ENCODE peak calls at places on chromosome 7, in five cellular contexts. One of them, this sample, is unnamed.

GRCh38 chr7:68573271-68574000 is 1024.8 kb upstream of the AUTS2 start:
- DNase-seq in IMR-90: no peak
- DNase-seq in mucosa of gallbladder: no peak
- DNase-seq in stimulated activated CD4-positive, alpha-beta T cell treated with anti-CD3 and anti-CD28 coated beads, Interleukin-1b, Interleukin-23, amount 100 ng/mL, for 24 hours: no peak
- DNase-seq in AG04450: no peak
- DNase-seq in this sample: no peak

GRCh38 chr7:118949031-118949430 is 724.5 kb downstream of the ANKRD7 start:
- DNase-seq in IMR-90: peak; percentile 1
- DNase-seq in AG04450: no peak
- DNase-seq in mucosa of gallbladder: no peak
- DNase-seq in stimulated activated CD4-positive, alpha-beta T cell treated with anti-CD3 and anti-CD28 coated beads, Interleukin-1b, Interleukin-23, amount 100 ng/mL, for 24 hours: no peak
- DNase-seq in this sample: no peak

GRCh38 chr7:93043393-93043985 is 74.3 kb downstream of the SAMD9 start:
- DNase-seq in AG04450: peak; percentile 79
- DNase-seq in stimulated activated CD4-positive, alpha-beta T cell treated with anti-CD3 and anti-CD28 coated beads, Interleukin-1b, Interleukin-23, amount 100 ng/mL, for 24 hours: no peak
- DNase-seq in IMR-90: peak; percentile 96
- DNase-seq in mucosa of gallbladder: no peak
- DNase-seq in this sample: no peak

GRCh38 chr7:17638727-17639126 is 301.6 kb downstream of the SNX13 start:
- DNase-seq in mucosa of gallbladder: no peak
- DNase-seq in IMR-90: peak; percentile 16
- DNase-seq in stimulated activated CD4-positive, alpha-beta T cell treated with anti-CD3 and anti-CD28 coated beads, Interleukin-1b, Interleukin-23, amount 100 ng/mL, for 24 hours: no peak
- DNase-seq in AG04450: no peak
- DNase-seq in this sample: no peak

GRCh38 chr7:140719711-140720110 is 23.2 kb downstream of the NDUFB2 start:
- DNase-seq in mucosa of gallbladder: no peak
- DNase-seq in AG04450: no peak
- DNase-seq in IMR-90: peak; percentile 56
- DNase-seq in stimulated activated CD4-positive, alpha-beta T cell treated with anti-CD3 and anti-CD28 coated beads, Interleukin-1b, Interleukin-23, amount 100 ng/mL, for 24 hours: no peak
- DNase-seq in this sample: no peak

GRCh38 chr7:149845257-149845980 is 7.2 kb downstream of the ZNF862 start:
- DNase-seq in stimulated activated CD4-positive, alpha-beta T cell treated with anti-CD3 and anti-CD28 coated beads, Interleukin-1b, Interleukin-23, amount 100 ng/mL, for 24 hours: no peak
- DNase-seq in mucosa of gallbladder: no peak
- DNase-seq in AG04450: no peak
- DNase-seq in IMR-90: no peak
- DNase-seq in this sample: peak; percentile 52

GRCh38 chr7:155996718-155997059 is 184.4 kb upstream of the SHH start:
- DNase-seq in AG04450: no peak
- DNase-seq in mucosa of gallbladder: no peak
- DNase-seq in IMR-90: no peak
- DNase-seq in stimulated activated CD4-positive, alpha-beta T cell treated with anti-CD3 and anti-CD28 coated beads, Interleukin-1b, Interleukin-23, amount 100 ng/mL, for 24 hours: no peak
- DNase-seq in this sample: no peak

GRCh38 chr7:94656925-94657731 is 1.2 kb upstream of the SGCE start:
- DNase-seq in stimulated activated CD4-positive, alpha-beta T cell treated with anti-CD3 and anti-CD28 coated beads, Interleukin-1b, Interleukin-23, amount 100 ng/mL, for 24 hours: no peak
- DNase-seq in mucosa of gallbladder: no peak
- DNase-seq in IMR-90: peak; percentile 40
- DNase-seq in AG04450: no peak
- DNase-seq in this sample: no peak

GRCh38 chr7:44460325-44460724 is 30.1 kb downstream of the NUDCD3 start:
- DNase-seq in stimulated activated CD4-positive, alpha-beta T cell treated with anti-CD3 and anti-CD28 coated beads, Interleukin-1b, Interleukin-23, amount 100 ng/mL, for 24 hours: no peak
- DNase-seq in AG04450: no peak
- DNase-seq in mucosa of gallbladder: no peak
- DNase-seq in IMR-90: no peak
- DNase-seq in this sample: no peak

GRCh38 chr7:6446977-6447588 is 671 bp downstream of the DAGLB start:
- DNase-seq in mucosa of gallbladder: peak; percentile 70
- DNase-seq in IMR-90: peak; percentile 87
- DNase-seq in AG04450: no peak
- DNase-seq in stimulated activated CD4-positive, alpha-beta T cell treated with anti-CD3 and anti-CD28 coated beads, Interleukin-1b, Interleukin-23, amount 100 ng/mL, for 24 hours: no peak
- DNase-seq in this sample: peak; percentile 92

GRCh38 chr7:20793258-20793657 is 6.6 kb upstream of the SP8 start:
- DNase-seq in mucosa of gallbladder: no peak
- DNase-seq in IMR-90: no peak
- DNase-seq in AG04450: no peak
- DNase-seq in stimulated activated CD4-positive, alpha-beta T cell treated with anti-CD3 and anti-CD28 coated beads, Interleukin-1b, Interleukin-23, amount 100 ng/mL, for 24 hours: no peak
- DNase-seq in this sample: no peak

GRCh38 chr7:130332259-130333053 is 12.2 kb upstream of the CPA5 start:
- DNase-seq in IMR-90: no peak
- DNase-seq in stimulated activated CD4-positive, alpha-beta T cell treated with anti-CD3 and anti-CD28 coated beads, Interleukin-1b, Interleukin-23, amount 100 ng/mL, for 24 hours: no peak
- DNase-seq in AG04450: no peak
- DNase-seq in mucosa of gallbladder: no peak
- DNase-seq in this sample: no peak

GRCh38 chr7:909358-910329 is 33.3 kb downstream of the GET4 start:
- DNase-seq in IMR-90: peak; percentile 15
- DNase-seq in AG04450: no peak
- DNase-seq in stimulated activated CD4-positive, alpha-beta T cell treated with anti-CD3 and anti-CD28 coated beads, Interleukin-1b, Interleukin-23, amount 100 ng/mL, for 24 hours: no peak
- DNase-seq in mucosa of gallbladder: peak; percentile 76
- DNase-seq in this sample: peak; percentile 94

GRCh38 chr7:31027161-31027965 is 24.7 kb upstream of the ADCYAP1R1 start:
- DNase-seq in AG04450: no peak
- DNase-seq in stimulated activated CD4-positive, alpha-beta T cell treated with anti-CD3 and anti-CD28 coated beads, Interleukin-1b, Interleukin-23, amount 100 ng/mL, for 24 hours: no peak
- DNase-seq in mucosa of gallbladder: peak; percentile 13
- DNase-seq in IMR-90: no peak
- DNase-seq in this sample: no peak

GRCh38 chr7:117873056-117873932 is at the start of gene CTTNBP2:
- DNase-seq in IMR-90: peak; percentile 59
- DNase-seq in mucosa of gallbladder: peak; percentile 44
- DNase-seq in AG04450: no peak
- DNase-seq in stimulated activated CD4-positive, alpha-beta T cell treated with anti-CD3 and anti-CD28 coated beads, Interleukin-1b, Interleukin-23, amount 100 ng/mL, for 24 hours: no peak
- DNase-seq in this sample: peak; percentile 88

GRCh38 chr7:22799633-22800032 is 23.0 kb downstream of the TOMM7 start:
- DNase-seq in mucosa of gallbladder: no peak
- DNase-seq in IMR-90: peak; percentile 30
- DNase-seq in stimulated activated CD4-positive, alpha-beta T cell treated with anti-CD3 and anti-CD28 coated beads, Interleukin-1b, Interleukin-23, amount 100 ng/mL, for 24 hours: no peak
- DNase-seq in AG04450: no peak
- DNase-seq in this sample: no peak

GRCh38 chr7:154676422-154677073 is 326.4 kb downstream of the PAXIP1 start:
- DNase-seq in IMR-90: no peak
- DNase-seq in stimulated activated CD4-positive, alpha-beta T cell treated with anti-CD3 and anti-CD28 coated beads, Interleukin-1b, Interleukin-23, amount 100 ng/mL, for 24 hours: no peak
- DNase-seq in AG04450: no peak
- DNase-seq in mucosa of gallbladder: no peak
- DNase-seq in this sample: no peak

GRCh38 chr7:110601710-110602109 is 489.2 kb upstream of the LRRN3 start:
- DNase-seq in mucosa of gallbladder: no peak
- DNase-seq in IMR-90: no peak
- DNase-seq in AG04450: no peak
- DNase-seq in stimulated activated CD4-positive, alpha-beta T cell treated with anti-CD3 and anti-CD28 coated beads, Interleukin-1b, Interleukin-23, amount 100 ng/mL, for 24 hours: no peak
- DNase-seq in this sample: no peak

GRCh38 chr7:77288676-77289320 is 89.2 kb upstream of the FGL2 start:
- DNase-seq in mucosa of gallbladder: no peak
- DNase-seq in AG04450: no peak
- DNase-seq in stimulated activated CD4-positive, alpha-beta T cell treated with anti-CD3 and anti-CD28 coated beads, Interleukin-1b, Interleukin-23, amount 100 ng/mL, for 24 hours: no peak
- DNase-seq in IMR-90: peak; percentile 41
- DNase-seq in this sample: no peak

GRCh38 chr7:131400833-131401593 is 73.3 kb downstream of the MKLN1 start:
- DNase-seq in mucosa of gallbladder: no peak
- DNase-seq in AG04450: no peak
- DNase-seq in IMR-90: peak; percentile 23
- DNase-seq in stimulated activated CD4-positive, alpha-beta T cell treated with anti-CD3 and anti-CD28 coated beads, Interleukin-1b, Interleukin-23, amount 100 ng/mL, for 24 hours: no peak
- DNase-seq in this sample: no peak

GRCh38 chr7:24192701-24193100 is 91.3 kb upstream of the NPY start:
- DNase-seq in stimulated activated CD4-positive, alpha-beta T cell treated with anti-CD3 and anti-CD28 coated beads, Interleukin-1b, Interleukin-23, amount 100 ng/mL, for 24 hours: no peak
- DNase-seq in mucosa of gallbladder: no peak
- DNase-seq in AG04450: no peak
- DNase-seq in IMR-90: no peak
- DNase-seq in this sample: no peak

GRCh38 chr7:23002698-23003097 is 11.2 kb downstream of the HYCC1 start:
- DNase-seq in IMR-90: no peak
- DNase-seq in AG04450: no peak
- DNase-seq in mucosa of gallbladder: no peak
- DNase-seq in stimulated activated CD4-positive, alpha-beta T cell treated with anti-CD3 and anti-CD28 coated beads, Interleukin-1b, Interleukin-23, amount 100 ng/mL, for 24 hours: no peak
- DNase-seq in this sample: no peak

GRCh38 chr7:42740410-42740809 is 171.5 kb downstream of the C7orf25 start:
- DNase-seq in AG04450: no peak
- DNase-seq in IMR-90: no peak
- DNase-seq in mucosa of gallbladder: no peak
- DNase-seq in stimulated activated CD4-positive, alpha-beta T cell treated with anti-CD3 and anti-CD28 coated beads, Interleukin-1b, Interleukin-23, amount 100 ng/mL, for 24 hours: no peak
- DNase-seq in this sample: no peak

GRCh38 chr7:28102778-28103177 is 77.8 kb downstream of the JAZF1 start:
- DNase-seq in IMR-90: peak; percentile 84
- DNase-seq in mucosa of gallbladder: peak; percentile 39
- DNase-seq in AG04450: no peak
- DNase-seq in stimulated activated CD4-positive, alpha-beta T cell treated with anti-CD3 and anti-CD28 coated beads, Interleukin-1b, Interleukin-23, amount 100 ng/mL, for 24 hours: no peak
- DNase-seq in this sample: peak; percentile 85

GRCh38 chr7:135169936-135170222 is 628 bp downstream of the CYREN start:
- DNase-seq in AG04450: no peak
- DNase-seq in mucosa of gallbladder: no peak
- DNase-seq in IMR-90: no peak
- DNase-seq in stimulated activated CD4-positive, alpha-beta T cell treated with anti-CD3 and anti-CD28 coated beads, Interleukin-1b, Interleukin-23, amount 100 ng/mL, for 24 hours: no peak
- DNase-seq in this sample: no peak

GRCh38 chr7:150515752-150516151 is 1.1 kb downstream of the GIMAP7 start:
- DNase-seq in stimulated activated CD4-positive, alpha-beta T cell treated with anti-CD3 and anti-CD28 coated beads, Interleukin-1b, Interleukin-23, amount 100 ng/mL, for 24 hours: no peak
- DNase-seq in AG04450: no peak
- DNase-seq in IMR-90: no peak
- DNase-seq in mucosa of gallbladder: no peak
- DNase-seq in this sample: no peak

GRCh38 chr7:141231018-141231792 is 157.3 kb downstream of the TMEM178B start:
- DNase-seq in mucosa of gallbladder: no peak
- DNase-seq in stimulated activated CD4-positive, alpha-beta T cell treated with anti-CD3 and anti-CD28 coated beads, Interleukin-1b, Interleukin-23, amount 100 ng/mL, for 24 hours: no peak
- DNase-seq in IMR-90: peak; percentile 19
- DNase-seq in AG04450: no peak
- DNase-seq in this sample: no peak

GRCh38 chr7:16419859-16420258 is 1.5 kb downstream of the CRPPA start:
- DNase-seq in mucosa of gallbladder: no peak
- DNase-seq in stimulated activated CD4-positive, alpha-beta T cell treated with anti-CD3 and anti-CD28 coated beads, Interleukin-1b, Interleukin-23, amount 100 ng/mL, for 24 hours: no peak
- DNase-seq in AG04450: no peak
- DNase-seq in IMR-90: no peak
- DNase-seq in this sample: no peak

GRCh38 chr7:88396295-88396947 is 89.7 kb upstream of the STEAP4 start:
- DNase-seq in IMR-90: no peak
- DNase-seq in mucosa of gallbladder: no peak
- DNase-seq in stimulated activated CD4-positive, alpha-beta T cell treated with anti-CD3 and anti-CD28 coated beads, Interleukin-1b, Interleukin-23, amount 100 ng/mL, for 24 hours: no peak
- DNase-seq in AG04450: no peak
- DNase-seq in this sample: no peak

GRCh38 chr7:25965405-25966123 is 186.4 kb upstream of the NFE2L3 start:
- DNase-seq in IMR-90: no peak
- DNase-seq in AG04450: no peak
- DNase-seq in stimulated activated CD4-positive, alpha-beta T cell treated with anti-CD3 and anti-CD28 coated beads, Interleukin-1b, Interleukin-23, amount 100 ng/mL, for 24 hours: no peak
- DNase-seq in mucosa of gallbladder: peak; percentile 43
- DNase-seq in this sample: no peak

GRCh38 chr7:27188666-27189559 is 3.9 kb upstream of the HOXA11 start:
- DNase-seq in mucosa of gallbladder: no peak
- DNase-seq in IMR-90: no peak
- DNase-seq in stimulated activated CD4-positive, alpha-beta T cell treated with anti-CD3 and anti-CD28 coated beads, Interleukin-1b, Interleukin-23, amount 100 ng/mL, for 24 hours: no peak
- DNase-seq in AG04450: no peak
- DNase-seq in this sample: peak; percentile 85

GRCh38 chr7:94908204-94909022 is 1.0 kb downstream of the PPP1R9A start:
- DNase-seq in mucosa of gallbladder: peak; percentile 37
- DNase-seq in IMR-90: no peak
- DNase-seq in AG04450: no peak
- DNase-seq in stimulated activated CD4-positive, alpha-beta T cell treated with anti-CD3 and anti-CD28 coated beads, Interleukin-1b, Interleukin-23, amount 100 ng/mL, for 24 hours: no peak
- DNase-seq in this sample: no peak

GRCh38 chr7:71132521-71133231 is 732 bp downstream of the GALNT17 start:
- DNase-seq in stimulated activated CD4-positive, alpha-beta T cell treated with anti-CD3 and anti-CD28 coated beads, Interleukin-1b, Interleukin-23, amount 100 ng/mL, for 24 hours: no peak
- DNase-seq in mucosa of gallbladder: no peak
- DNase-seq in IMR-90: no peak
- DNase-seq in AG04450: no peak
- DNase-seq in this sample: no peak

GRCh38 chr7:98617051-98617959 is at the start of gene NPTX2:
- DNase-seq in mucosa of gallbladder: peak; percentile 21
- DNase-seq in IMR-90: no peak
- DNase-seq in AG04450: no peak
- DNase-seq in stimulated activated CD4-positive, alpha-beta T cell treated with anti-CD3 and anti-CD28 coated beads, Interleukin-1b, Interleukin-23, amount 100 ng/mL, for 24 hours: no peak
- DNase-seq in this sample: no peak

GRCh38 chr7:114356133-114356532 is 58.5 kb upstream of the FOXP2 start:
- DNase-seq in stimulated activated CD4-positive, alpha-beta T cell treated with anti-CD3 and anti-CD28 coated beads, Interleukin-1b, Interleukin-23, amount 100 ng/mL, for 24 hours: no peak
- DNase-seq in AG04450: no peak
- DNase-seq in mucosa of gallbladder: no peak
- DNase-seq in IMR-90: peak; percentile 40
- DNase-seq in this sample: no peak

GRCh38 chr7:1229956-1230355 is 2.7 kb upstream of the UNCX start:
- DNase-seq in stimulated activated CD4-positive, alpha-beta T cell treated with anti-CD3 and anti-CD28 coated beads, Interleukin-1b, Interleukin-23, amount 100 ng/mL, for 24 hours: no peak
- DNase-seq in mucosa of gallbladder: no peak
- DNase-seq in AG04450: no peak
- DNase-seq in IMR-90: no peak
- DNase-seq in this sample: no peak

GRCh38 chr7:109402107-109402506 is 832.4 kb downstream of the DNAJB9 start:
- DNase-seq in mucosa of gallbladder: no peak
- DNase-seq in AG04450: no peak
- DNase-seq in IMR-90: no peak
- DNase-seq in stimulated activated CD4-positive, alpha-beta T cell treated with anti-CD3 and anti-CD28 coated beads, Interleukin-1b, Interleukin-23, amount 100 ng/mL, for 24 hours: no peak
- DNase-seq in this sample: no peak

GRCh38 chr7:155230169-155230593 is 67.5 kb upstream of the INSIG1 start:
- DNase-seq in stimulated activated CD4-positive, alpha-beta T cell treated with anti-CD3 and anti-CD28 coated beads, Interleukin-1b, Interleukin-23, amount 100 ng/mL, for 24 hours: no peak
- DNase-seq in mucosa of gallbladder: peak; percentile 82
- DNase-seq in AG04450: peak; percentile 94
- DNase-seq in IMR-90: peak; percentile 99
- DNase-seq in this sample: peak; percentile 54

GRCh38 chr7:836429-836828 is 4.2 kb downstream of the SUN1 start:
- DNase-seq in mucosa of gallbladder: no peak
- DNase-seq in stimulated activated CD4-positive, alpha-beta T cell treated with anti-CD3 and anti-CD28 coated beads, Interleukin-1b, Interleukin-23, amount 100 ng/mL, for 24 hours: no peak
- DNase-seq in IMR-90: peak; percentile 42
- DNase-seq in AG04450: no peak
- DNase-seq in this sample: no peak

This sample was measured in posterior vena cava.